ENCODE peak calls at places on chromosome 11, in four cellular contexts. S is activated CD4-positive, alpha-beta T cell treated with anti-CD3 and anti-CD28 coated beads, Interleukin-2, amount 50 U/mL, for 24 hours; M is sciatic nerve; V is HFFc6. F is an unnamed sample.

GRCh38 chr11:36139767-36140166 is 149.5 kb downstream of the COMMD9 start:
- DNase-seq in M (no peak), S (no peak), V (no peak), F (no peak)

GRCh38 chr11:85627332-85627997 is at the start of gene DLG2:
- DNase-seq in M (peak), S (no peak), V (peak), F (peak)

GRCh38 chr11:75351541-75352416 is at the start of gene ARRB1:
- DNase-seq in V (peak), S (no peak), M (peak), F (peak)

GRCh38 chr11:64935634-64936081 is at the start of gene GPHA2:
- DNase-seq in M (no peak), V (no peak), S (no peak), F (peak)

GRCh38 chr11:36376315-36376887 is 80.3 kb downstream of the PRR5L start:
- DNase-seq in M (peak), S (no peak), V (peak), F (peak)

GRCh38 chr11:19380375-19380774 is 139.6 kb upstream of the E2F8 start:
- DNase-seq in M (no peak), V (peak), S (no peak), F (peak)

GRCh38 chr11:71247551-71248250 is 4.7 kb downstream of the SHANK2 start:
- DNase-seq in M (no peak), V (no peak), S (no peak), F (no peak)

GRCh38 chr11:66707486-66707885 is 21.5 kb downstream of the SPTBN2 start:
- DNase-seq in M (no peak), V (no peak), S (no peak), F (no peak)

GRCh38 chr11:71474771-71475483 is 21.9 kb downstream of the NADSYN1 start:
- DNase-seq in V (no peak), S (no peak), M (no peak), F (no peak)

GRCh38 chr11:78032090-78032489 is 9.0 kb upstream of the KCTD14 start:
- DNase-seq in S (no peak), M (no peak), V (no peak), F (no peak)

GRCh38 chr11:72724021-72724561 is 28.1 kb downstream of the ARAP1 start:
- DNase-seq in V (no peak), M (no peak), S (no peak), F (no peak)

GRCh38 chr11:68314203-68314885 is 2.0 kb downstream of the LRP5 start:
- DNase-seq in M (no peak), S (no peak), V (no peak), F (no peak)

GRCh38 chr11:122360875-122361274 is 244.9 kb upstream of the BLID start:
- DNase-seq in M (no peak), V (no peak), S (no peak), F (no peak)

F was measured in astrocyte of the hippocampus.